ENCODE peak calls at places on chromosomes 3 and 15, in seven cellular contexts. G is stimulated activated naive CD8-positive, alpha-beta T cell treated with anti-CD3 and anti-CD28 coated beads, Interleukin-15, amount 100 ng/mL, for 72 hours; I is AG08396; B is AG09309; C is A549; L is germinal center; A is trophoblast cell. X is an unnamed sample.

GRCh38 chr3:46922871-46923558 is 45.5 kb downstream of the PTH1R start:
- DNase-seq in G (no peak), I (no peak), B (no peak), C (no peak), L (no peak), A (no peak), X (no peak)

GRCh38 chr3:76456322-76456721 is 583.6 kb upstream of the ROBO2 start:
- DNase-seq in G (no peak), I (no peak), B (no peak), C (no peak), L (no peak), A (no peak), X (no peak)

GRCh38 chr3:150759319-150759718 is 3.6 kb downstream of the SIAH2 start:
- DNase-seq in G (no peak), I (no peak), B (no peak), C (no peak), L (no peak), A (no peak), X (no peak)

GRCh38 chr3:194784341-194784740 is 98.7 kb downstream of the FAM43A start:
- DNase-seq in G (no peak), I (no peak), B (no peak), C (no peak), L (no peak), A (no peak), X (no peak)

GRCh38 chr15:78951841-78952238 is 7.0 kb upstream of the CTSH start:
- DNase-seq in G (no peak), I (peak), B (no peak), C (peak), L (no peak), A (peak), X (no peak)

GRCh38 chr15:77311618-77312398 is 108.1 kb downstream of the PEAK1 start:
- DNase-seq in G (no peak), I (no peak), B (no peak), C (no peak), L (no peak), A (no peak), X (no peak)

GRCh38 chr3:109275702-109276293 is 40.5 kb downstream of the DPPA2 start:
- DNase-seq in G (no peak), I (peak), B (peak), C (peak), L (no peak), A (peak), X (peak)

GRCh38 chr3:178455264-178455663 is 81.0 kb upstream of the KCNMB2 start:
- DNase-seq in G (no peak), I (no peak), B (no peak), C (no peak), L (no peak), A (no peak), X (no peak)

GRCh38 chr3:133457465-133458067 is 57.7 kb downstream of the BFSP2 start:
- DNase-seq in G (no peak), I (no peak), B (no peak), C (peak), L (no peak), A (no peak), X (peak)

GRCh38 chr15:48373855-48374421 is 42.7 kb downstream of the DUT start:
- DNase-seq in G (no peak), I (no peak), B (peak), C (peak), L (no peak), A (peak), X (no peak)

GRCh38 chr3:165233521-165234195 is 37.5 kb upstream of the SLITRK3 start:
- DNase-seq in G (no peak), I (no peak), B (no peak), C (no peak), L (no peak), A (no peak), X (no peak)

GRCh38 chr15:51874751-51875644 is 45.5 kb downstream of the TMOD3 start:
- DNase-seq in G (no peak), I (peak), B (peak), C (peak), L (no peak), A (peak), X (no peak)

GRCh38 chr3:99084825-99085224 is 183.3 kb upstream of the DCBLD2 start:
- DNase-seq in G (no peak), I (no peak), B (peak), C (no peak), L (no peak), A (no peak), X (no peak)

GRCh38 chr3:172167892-172168648 is 128.7 kb downstream of the FNDC3B start:
- DNase-seq in G (no peak), I (no peak), B (no peak), C (no peak), L (no peak), A (no peak), X (no peak)

GRCh38 chr15:56629133-56629532 is 104.2 kb downstream of the ZNF280D start:
- DNase-seq in G (no peak), I (no peak), B (no peak), C (no peak), L (no peak), A (peak), X (no peak)

GRCh38 chr3:183298708-183299153 is 45.7 kb downstream of the B3GNT5 start:
- DNase-seq in G (no peak), I (peak), B (peak), C (peak), L (no peak), A (no peak), X (no peak)

GRCh38 chr3:168094877-168095610 is 680 bp downstream of the GOLIM4 start:
- DNase-seq in G (peak), I (peak), B (no peak), C (peak), L (peak), A (peak), X (no peak)